ENCODE peak calls at places on chromosomes 4 and X, in four cellular contexts. One of them, this sample, is unnamed.

GRCh38 chr4:113106076-113106475 is 56.6 kb downstream of the ANK2 start:
- DNase-seq in HCT116: peak; percentile 23
- DNase-seq in HepG2: peak; percentile 59
- DNase-seq in K562: no peak
- DNase-seq in this sample: no peak

GRCh38 chr4:1684756-1685603 is 867 bp upstream of the FAM53A start:
- DNase-seq in HCT116: no peak
- DNase-seq in HepG2: no peak
- DNase-seq in K562: no peak
- DNase-seq in this sample: no peak

GRCh38 chr4:38092701-38093100 is 132.5 kb downstream of the PTTG2 start:
- DNase-seq in HCT116: no peak
- DNase-seq in HepG2: no peak
- DNase-seq in K562: no peak
- DNase-seq in this sample: no peak

GRCh38 chr4:100789991-100790390 is 272.2 kb upstream of the EMCN start:
- DNase-seq in HCT116: no peak
- DNase-seq in HepG2: no peak
- DNase-seq in K562: no peak
- DNase-seq in this sample: no peak

GRCh38 chrX:10022580-10023245 is 55.6 kb downstream of the CLDN34 start:
- DNase-seq in HCT116: no peak
- DNase-seq in HepG2: no peak
- DNase-seq in K562: no peak
- DNase-seq in this sample: no peak

GRCh38 chr4:37757121-37757520 is 69.4 kb upstream of the PGM2 start:
- DNase-seq in HCT116: no peak
- DNase-seq in HepG2: no peak
- DNase-seq in K562: no peak
- DNase-seq in this sample: no peak

GRCh38 chr4:8905773-8906667 is 34.4 kb upstream of the HMX1 start:
- DNase-seq in HCT116: no peak
- DNase-seq in HepG2: no peak
- DNase-seq in K562: no peak
- DNase-seq in this sample: no peak

GRCh38 chr4:115090483-115091075 is 22.8 kb downstream of the NDST4 start:
- DNase-seq in HCT116: peak; percentile 32
- DNase-seq in HepG2: peak; percentile 24
- DNase-seq in K562: peak; percentile 9
- DNase-seq in this sample: peak; percentile 6

GRCh38 chrX:153512501-153512893 is 4.9 kb upstream of the ATP2B3 start:
- DNase-seq in HCT116: no peak
- DNase-seq in HepG2: no peak
- DNase-seq in K562: no peak
- DNase-seq in this sample: no peak

GRCh38 chr4:67918428-67918827 is 34.6 kb upstream of the TMPRSS11D start:
- DNase-seq in HCT116: peak; percentile 13
- DNase-seq in HepG2: no peak
- DNase-seq in K562: peak; percentile 5
- DNase-seq in this sample: no peak

GRCh38 chrX:13690836-13691235 is 1.9 kb downstream of the RAB9A start:
- DNase-seq in HCT116: no peak
- DNase-seq in HepG2: no peak
- DNase-seq in K562: no peak
- DNase-seq in this sample: no peak

GRCh38 chr4:78004270-78004669 is 52.9 kb upstream of the FRAS1 start:
- DNase-seq in HCT116: no peak
- DNase-seq in HepG2: no peak
- DNase-seq in K562: no peak
- DNase-seq in this sample: no peak

GRCh38 chr4:88937081-88937480 is 119.9 kb downstream of the FAM13A start:
- DNase-seq in HCT116: no peak
- DNase-seq in HepG2: no peak
- DNase-seq in K562: no peak
- DNase-seq in this sample: no peak

GRCh38 chr4:4182835-4183568 is 43.7 kb downstream of the OTOP1 start:
- DNase-seq in HCT116: peak; percentile 7
- DNase-seq in HepG2: peak; percentile 57
- DNase-seq in K562: peak; percentile 48
- DNase-seq in this sample: no peak

GRCh38 chr4:81666491-81666890 is 194.8 kb upstream of the RASGEF1B start:
- DNase-seq in HCT116: no peak
- DNase-seq in HepG2: no peak
- DNase-seq in K562: no peak
- DNase-seq in this sample: no peak

GRCh38 chrX:8960809-8961413 is 73.0 kb downstream of the FAM9B start:
- DNase-seq in HCT116: no peak
- DNase-seq in HepG2: no peak
- DNase-seq in K562: no peak
- DNase-seq in this sample: no peak

GRCh38 chr4:161256716-161257115 is 907.1 kb downstream of the FSTL5 start:
- DNase-seq in HCT116: peak; percentile 7
- DNase-seq in HepG2: peak; percentile 22
- DNase-seq in K562: peak; percentile 1
- DNase-seq in this sample: peak; percentile 62

GRCh38 chrX:85309717-85310116 is 65.9 kb downstream of the ZNF711 start:
- DNase-seq in HCT116: peak; percentile 8
- DNase-seq in HepG2: no peak
- DNase-seq in K562: no peak
- DNase-seq in this sample: no peak

GRCh38 chr4:7402526-7402925 is 32.2 kb downstream of the PSAPL1 start:
- DNase-seq in HCT116: peak; percentile 37
- DNase-seq in HepG2: no peak
- DNase-seq in K562: no peak
- DNase-seq in this sample: no peak
- TF ChIP-seq JUND in HCT116: peak; percentile 64
- TF ChIP-seq JUND in HepG2: no peak
- TF ChIP-seq JUND in K562: no peak
- TF ChIP-seq JUND in this sample: no peak

GRCh38 chr4:159298502-159298901 is 195.6 kb downstream of the RAPGEF2 start:
- DNase-seq in HCT116: no peak
- DNase-seq in HepG2: no peak
- DNase-seq in K562: no peak
- DNase-seq in this sample: peak; percentile 14
- TF ChIP-seq JUND in HCT116: no peak
- TF ChIP-seq JUND in HepG2: no peak
- TF ChIP-seq JUND in K562: no peak
- TF ChIP-seq JUND in this sample: no peak

GRCh38 chrX:150238656-150239382 is 124.3 kb upstream of the MAMLD1 start:
- DNase-seq in HCT116: no peak
- DNase-seq in HepG2: peak; percentile 10
- DNase-seq in K562: no peak
- DNase-seq in this sample: no peak

GRCh38 chrX:150239946-150240642 is 123.0 kb upstream of the MAMLD1 start:
- DNase-seq in HCT116: no peak
- DNase-seq in HepG2: no peak
- DNase-seq in K562: no peak
- DNase-seq in this sample: no peak

GRCh38 chrX:150234126-150234525 is 129.0 kb upstream of the MAMLD1 start:
- DNase-seq in HCT116: no peak
- DNase-seq in HepG2: no peak
- DNase-seq in K562: no peak
- DNase-seq in this sample: no peak

GRCh38 chrX:150240643-150240970 is 122.5 kb upstream of the MAMLD1 start:
- DNase-seq in HCT116: no peak
- DNase-seq in HepG2: no peak
- DNase-seq in K562: no peak
- DNase-seq in this sample: no peak

DNA sequence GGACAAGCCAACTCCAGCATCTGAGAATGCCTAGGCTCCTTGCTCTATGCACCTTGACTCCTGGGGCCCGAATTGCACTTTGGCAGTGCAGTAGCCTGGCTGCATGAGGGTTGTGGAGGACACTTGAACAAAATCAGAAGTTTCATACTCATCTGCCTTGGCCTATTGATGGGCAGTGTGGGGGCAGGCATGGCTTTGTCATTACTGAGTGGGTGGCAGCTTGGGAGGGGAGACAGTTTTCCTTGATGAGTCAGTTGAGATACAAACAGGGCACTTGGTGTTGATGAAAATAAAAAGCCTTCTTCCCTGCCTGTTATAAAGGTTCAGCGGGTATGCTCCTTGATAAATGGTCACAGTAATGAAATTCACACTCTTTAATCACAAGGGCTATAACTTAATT is 126.8 kb upstream of the MAMLD1 start:
- DNase-seq in HCT116: no peak
- DNase-seq in HepG2: no peak
- DNase-seq in K562: no peak
- DNase-seq in this sample: no peak
- TF ChIP-seq JUND in HCT116: no peak
- TF ChIP-seq JUND in HepG2: no peak
- TF ChIP-seq JUND in K562: no peak
- TF ChIP-seq JUND in this sample: no peak

DNA sequence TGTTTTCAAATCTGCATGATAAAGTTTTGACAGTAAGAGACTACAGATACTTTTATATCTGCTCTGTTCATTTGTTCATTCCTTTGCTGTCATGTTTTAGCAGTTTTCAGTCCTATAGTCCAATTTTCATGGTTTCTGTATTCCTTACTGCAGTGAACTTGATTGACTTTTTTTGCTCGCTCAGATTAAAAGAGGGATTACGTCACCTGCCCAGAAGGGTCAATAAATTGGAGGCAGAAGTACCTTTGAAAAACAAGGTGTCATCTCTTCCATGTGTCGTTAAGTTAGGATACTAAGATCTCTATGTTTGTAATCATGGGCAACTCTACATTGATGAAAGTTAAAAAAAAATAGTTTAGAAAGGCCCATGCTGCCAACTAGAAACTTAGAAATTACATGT is 250.1 kb upstream of the SMIM31 start:
- DNase-seq in HCT116: no peak
- DNase-seq in HepG2: no peak
- DNase-seq in K562: no peak
- DNase-seq in this sample: no peak
- TF ChIP-seq JUND in HCT116: no peak
- TF ChIP-seq JUND in HepG2: no peak
- TF ChIP-seq JUND in K562: no peak
- TF ChIP-seq JUND in this sample: no peak

GRCh38 chrX:138127314-138127713 is 561.4 kb downstream of the ZIC3 start:
- DNase-seq in HCT116: no peak
- DNase-seq in HepG2: no peak
- DNase-seq in K562: no peak
- DNase-seq in this sample: no peak

DNA sequence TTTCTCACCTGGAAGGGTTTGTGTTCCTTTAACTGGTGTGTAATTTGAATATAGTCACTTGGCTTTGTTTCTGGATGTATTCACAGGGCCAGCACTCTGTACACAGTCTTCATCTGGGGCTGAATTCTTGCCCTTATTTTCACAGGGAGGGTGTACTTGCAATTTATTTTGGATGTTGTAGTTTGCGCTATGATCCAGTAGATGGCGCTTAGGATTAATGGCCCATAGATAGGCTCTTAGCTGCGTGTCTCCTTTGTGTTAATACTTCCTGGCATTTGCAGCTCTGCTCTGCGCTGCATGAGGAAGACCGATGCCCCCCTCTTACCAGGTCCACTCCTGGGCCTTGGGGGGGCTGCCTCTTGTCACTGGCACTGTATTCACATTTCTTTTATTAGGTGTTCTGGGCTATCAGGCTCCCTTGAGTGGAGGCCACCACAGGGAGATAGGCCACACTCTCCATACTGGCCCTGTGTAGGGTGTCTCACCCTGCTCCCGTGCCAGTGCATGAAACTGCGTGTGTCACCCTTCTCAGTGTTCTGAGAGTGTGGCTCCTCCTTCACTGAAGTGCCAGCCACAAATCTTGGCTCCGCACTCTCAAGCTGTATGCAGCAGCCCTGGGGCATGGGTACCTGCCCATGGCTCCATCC is 562.2 kb downstream of the ZIC3 start:
- DNase-seq in HCT116: peak; percentile 1
- DNase-seq in HepG2: peak; percentile 2
- DNase-seq in K562: peak; percentile 34
- DNase-seq in this sample: peak; percentile 42
- TF ChIP-seq JUND in HCT116: no peak
- TF ChIP-seq JUND in HepG2: no peak
- TF ChIP-seq JUND in K562: no peak
- TF ChIP-seq JUND in this sample: no peak

GRCh38 chr4:151231915-151232595 is 44.9 kb upstream of the PRSS48 start:
- DNase-seq in HCT116: no peak
- DNase-seq in HepG2: no peak
- DNase-seq in K562: no peak
- DNase-seq in this sample: no peak

GRCh38 chr4:151226004-151226932 is 50.7 kb upstream of the PRSS48 start:
- DNase-seq in HCT116: peak; percentile 24
- DNase-seq in HepG2: no peak
- DNase-seq in K562: no peak
- DNase-seq in this sample: no peak

GRCh38 chr4:151227731-151228130 is 49.2 kb upstream of the PRSS48 start:
- DNase-seq in HCT116: no peak
- DNase-seq in HepG2: no peak
- DNase-seq in K562: no peak
- DNase-seq in this sample: no peak

GRCh38 chr4:151223465-151223864 is 53.5 kb upstream of the PRSS48 start:
- DNase-seq in HCT116: no peak
- DNase-seq in HepG2: no peak
- DNase-seq in K562: no peak
- DNase-seq in this sample: no peak

DNA sequence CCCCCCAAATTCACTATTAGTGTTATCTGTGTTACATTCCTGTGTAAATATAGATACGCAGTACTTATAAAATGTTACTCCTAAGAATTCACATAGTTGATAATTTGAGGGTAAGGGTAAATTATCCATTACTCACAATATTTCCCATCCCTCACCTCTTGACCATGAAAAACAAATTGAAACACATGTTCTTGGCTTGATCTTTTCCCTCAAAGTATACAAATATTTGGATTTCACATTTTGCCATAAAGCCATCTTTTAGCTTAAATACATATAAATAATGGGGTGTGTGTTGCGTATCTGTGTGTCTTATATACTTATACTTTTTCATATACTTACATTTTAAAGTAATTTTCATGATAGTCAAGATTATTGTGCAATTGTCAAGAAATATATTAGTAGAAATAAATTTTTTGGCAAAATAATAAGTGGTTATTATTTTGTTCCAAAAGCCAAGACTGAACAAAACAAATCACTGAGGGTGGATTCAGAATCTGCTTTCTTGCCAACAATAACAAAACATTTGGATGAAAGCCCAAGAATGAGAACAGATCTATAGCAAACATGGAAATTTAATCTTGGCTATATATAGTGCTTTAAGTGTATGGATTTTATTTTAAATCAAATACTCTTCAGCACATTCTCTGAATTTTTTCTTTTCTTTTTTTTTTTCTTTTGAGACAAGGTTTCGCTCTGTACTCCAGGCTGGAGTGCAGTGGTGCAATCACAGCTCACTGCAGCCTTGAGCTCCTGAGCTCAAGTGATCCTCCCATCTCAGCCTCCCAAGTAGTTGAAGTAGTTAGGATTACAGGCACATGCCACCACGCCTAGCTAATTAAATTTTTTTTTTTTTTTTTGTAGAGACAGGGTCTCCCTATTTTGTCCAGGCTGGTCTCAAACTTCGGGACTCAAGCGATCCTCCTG is 48.5 kb upstream of the PRSS48 start:
- DNase-seq in HCT116: no peak
- DNase-seq in HepG2: no peak
- DNase-seq in K562: no peak
- DNase-seq in this sample: no peak
- TF ChIP-seq JUND in HCT116: no peak
- TF ChIP-seq JUND in HepG2: no peak
- TF ChIP-seq JUND in K562: no peak
- TF ChIP-seq JUND in this sample: no peak

This sample was measured in T47D.